ENCODE peak calls at places on chromosomes 7 and 10, in four cellular contexts. Y is H1, X is RPMI7951, L is activated gamma-delta T cell. C is an unnamed sample.
A peak's percentile ranks its signal among the peaks of the same experiment; 100 is the strongest.

GRCh38 chr7:117269895-117270294 is 53.0 kb downstream of the WNT2 start:
- DNase-seq in L (no peak), Y (no peak), X (peak; percentile 58), C (no peak)

GRCh38 chr7:155852426-155853301 is 40.4 kb upstream of the SHH start:
- DNase-seq in X (no peak), Y (no peak), L (no peak), C (no peak)

GRCh38 chr10:49178489-49179471 is 9.4 kb downstream of the TMEM273 start:
- DNase-seq in L (no peak), Y (no peak), X (no peak), C (no peak)

GRCh38 chr7:132239422-132239994 is 336.8 kb downstream of the PLXNA4 start:
- DNase-seq in L (no peak), Y (no peak), X (no peak), C (no peak)

GRCh38 chr7:27148776-27149641 is 1.4 kb upstream of the HOXA6 start:
- DNase-seq in L (no peak), X (peak; percentile 53), Y (no peak), C (peak; percentile 52)

GRCh38 chr10:15188629-15189028 is 20.1 kb upstream of the NMT2 start:
- DNase-seq in Y (no peak), L (no peak), X (no peak), C (no peak)

GRCh38 chr7:103660455-103661371 is 214.7 kb upstream of the SLC26A5 start:
- DNase-seq in X (no peak), Y (no peak), L (no peak), C (peak; percentile 78)

GRCh38 chr10:29502351-29502750 is 132.4 kb downstream of the SVIL start:
- DNase-seq in X (no peak), L (no peak), Y (no peak), C (no peak)

GRCh38 chr10:105023706-105024105 is 382.6 kb downstream of the SORCS3 start:
- DNase-seq in L (no peak), Y (no peak), X (peak; percentile 72), C (no peak)

GRCh38 chr10:64086083-64086772 is 565.0 kb downstream of the REEP3 start:
- DNase-seq in Y (peak; percentile 33), L (no peak), X (no peak), C (no peak)

GRCh38 chr7:26090927-26091519 is 61.0 kb upstream of the NFE2L3 start:
- DNase-seq in L (no peak), Y (no peak), X (peak; percentile 70), C (peak; percentile 77)

GRCh38 chr7:22350466-22351328 is 6.3 kb downstream of the RAPGEF5 start:
- DNase-seq in L (no peak), Y (no peak), X (peak; percentile 88), C (peak; percentile 43)

GRCh38 chr7:155323001-155323638 is 25.4 kb downstream of the INSIG1 start:
- DNase-seq in Y (no peak), X (no peak), L (no peak), C (no peak)

GRCh38 chr10:75303045-75303777 is 67.5 kb upstream of the COMTD1 start:
- DNase-seq in X (no peak), Y (no peak), L (no peak), C (no peak)

GRCh38 chr10:96560489-96560888 is 26.3 kb downstream of the TM9SF3 start:
- DNase-seq in L (no peak), Y (no peak), X (no peak), C (no peak)

GRCh38 chr10:90865400-90865799 is 6.4 kb upstream of the RPP30 start:
- DNase-seq in L (no peak), Y (no peak), X (no peak), C (no peak)

GRCh38 chr10:121088524-121088923 is 237.4 kb downstream of the WDR11 start:
- DNase-seq in L (no peak), Y (no peak), X (peak; percentile 27), C (peak; percentile 66)

GRCh38 chr10:125980521-125980920 is 84.2 kb downstream of the FANK1 start:
- DNase-seq in X (no peak), Y (no peak), L (no peak), C (no peak)

GRCh38 chr7:47293884-47294568 is 287.9 kb downstream of the TNS3 start:
- DNase-seq in L (no peak), Y (no peak), X (peak; percentile 75), C (no peak)

GRCh38 chr10:102312683-102313082 is 67.4 kb downstream of the GBF1 start:
- DNase-seq in X (no peak), Y (no peak), L (no peak), C (no peak)

GRCh38 chr10:132730566-132730953 is 55.4 kb downstream of the NKX6-2 start:
- DNase-seq in X (no peak), Y (no peak), L (no peak), C (no peak)

GRCh38 chr7:158139499-158139898 is 448.1 kb downstream of the PTPRN2 start:
- DNase-seq in Y (no peak), X (no peak), L (no peak), C (no peak)

GRCh38 chr7:45648671-45648995 is 74.5 kb downstream of the ADCY1 start:
- DNase-seq in L (no peak), Y (no peak), X (no peak), C (no peak)

GRCh38 chr7:30697716-30698460 is 15.6 kb upstream of the CRHR2 start:
- DNase-seq in L (no peak), Y (no peak), X (no peak), C (peak; percentile 56)

C was measured in H4.